ENCODE peak calls at places on chromosome 12, in five cellular contexts. H is HCT116, P is HepG2, E is K562, Y is GM12878. L is an unnamed sample.

GRCh38 chr12:88325828-88326214 is 183.7 kb downstream of the TMTC3 start:
- DNase-seq in H (no peak), P (no peak), E (no peak), Y (no peak), L (no peak)

GRCh38 chr12:117309276-117309885 is 52.0 kb downstream of the NOS1 start:
- DNase-seq in Y (no peak), H (no peak), P (no peak), E (peak; percentile 15), L (no peak)

GRCh38 chr12:78917513-78917912 is 52.9 kb downstream of the SYT1 start:
- DNase-seq in H (no peak), Y (no peak), P (no peak), E (no peak), L (no peak)

GRCh38 chr12:99985631-99986030 is 895 bp upstream of the ANKS1B start:
- DNase-seq in Y (no peak), P (no peak), H (no peak), E (no peak), L (no peak)

GRCh38 chr12:48542300-48542928 is 17.0 kb downstream of the OR8S1 start:
- DNase-seq in P (peak; percentile 27), E (peak; percentile 74), H (peak; percentile 23), Y (no peak), L (no peak)

GRCh38 chr12:68609955-68610434 is 704 bp upstream of the RAP1B start:
- DNase-seq in Y (no peak), H (no peak), P (no peak), E (peak; percentile 64), L (peak; percentile 13)

GRCh38 chr12:49777341-49777740 is 36.0 kb downstream of the TMBIM6 start:
- DNase-seq in H (no peak), P (no peak), E (no peak), Y (no peak), L (no peak)

GRCh38 chr12:9325513-9325912 is 117.3 kb upstream of the PZP start:
- DNase-seq in Y (no peak), E (no peak), H (no peak), P (no peak), L (no peak)

GRCh38 chr12:32893008-32893407 is 3.6 kb downstream of the PKP2 start:
- DNase-seq in Y (no peak), H (no peak), E (no peak), P (peak; percentile 39), L (no peak)

GRCh38 chr12:18294889-18295288 is 33.6 kb downstream of the PIK3C2G start:
- DNase-seq in Y (no peak), P (no peak), E (no peak), H (no peak), L (no peak)

GRCh38 chr12:104925501-104925900 is 32.6 kb downstream of the SLC41A2 start:
- DNase-seq in E (no peak), H (no peak), Y (no peak), P (no peak), L (no peak)

GRCh38 chr12:67927815-67928214 is 61.4 kb upstream of the IFNG-AS1 start:
- DNase-seq in P (no peak), E (no peak), H (no peak), Y (no peak), L (no peak)

GRCh38 chr12:21169878-21170472 is 39.0 kb downstream of the SLCO1B1 start:
- DNase-seq in E (peak; percentile 43), H (peak; percentile 37), P (peak; percentile 37), Y (no peak), L (peak; percentile 33)

GRCh38 chr12:175250-175649 is 38.7 kb downstream of the SLC6A12 start:
- DNase-seq in H (no peak), E (no peak), P (no peak), Y (no peak), L (peak; percentile 80)

DNA sequence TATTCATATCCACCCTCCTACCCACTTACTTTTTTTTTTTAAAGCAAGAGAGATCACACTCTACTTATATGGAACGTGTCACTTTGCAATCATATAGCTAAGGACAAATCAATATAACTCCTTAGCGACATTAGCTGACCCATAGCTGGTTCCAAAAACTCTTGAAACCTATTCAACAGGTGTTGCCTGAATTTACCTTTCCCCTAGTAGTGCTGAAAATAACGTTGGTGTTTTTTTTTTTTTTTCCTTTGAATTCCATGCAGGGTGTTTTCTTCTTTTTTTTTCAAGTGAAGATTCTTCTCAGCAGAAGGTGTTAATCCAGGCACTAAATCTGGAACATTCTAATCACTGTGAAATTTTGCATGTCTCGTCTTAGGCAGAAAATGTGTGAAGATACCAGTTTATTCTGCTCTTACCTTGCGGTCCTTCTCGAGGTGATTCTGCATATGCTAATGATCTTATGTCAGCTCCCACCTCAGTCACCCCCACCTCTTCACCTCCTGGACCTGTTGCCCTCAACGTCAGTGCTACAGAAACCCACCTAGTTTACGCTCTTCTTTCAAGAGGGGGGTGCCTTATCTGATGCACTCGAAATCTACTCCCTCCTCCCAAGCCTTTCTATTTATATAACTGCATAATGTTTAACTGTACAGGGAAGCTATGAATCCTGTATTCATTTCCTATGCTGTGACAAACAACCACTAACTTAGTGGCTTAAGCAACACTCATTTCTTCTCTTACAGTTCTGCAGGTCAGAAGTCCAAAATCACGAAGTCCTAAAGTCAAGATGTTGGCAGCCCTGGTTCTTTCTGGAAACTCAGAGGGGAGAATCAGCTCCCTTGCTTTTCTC is 7.2 kb upstream of the VPS37B start:
- DNase-seq in H (no peak), E (no peak), P (no peak), Y (no peak), L (no peak)
- TF ChIP-seq ZBTB33 in H (no peak), E (no peak), P (no peak), Y (no peak), L (no peak)

DNA sequence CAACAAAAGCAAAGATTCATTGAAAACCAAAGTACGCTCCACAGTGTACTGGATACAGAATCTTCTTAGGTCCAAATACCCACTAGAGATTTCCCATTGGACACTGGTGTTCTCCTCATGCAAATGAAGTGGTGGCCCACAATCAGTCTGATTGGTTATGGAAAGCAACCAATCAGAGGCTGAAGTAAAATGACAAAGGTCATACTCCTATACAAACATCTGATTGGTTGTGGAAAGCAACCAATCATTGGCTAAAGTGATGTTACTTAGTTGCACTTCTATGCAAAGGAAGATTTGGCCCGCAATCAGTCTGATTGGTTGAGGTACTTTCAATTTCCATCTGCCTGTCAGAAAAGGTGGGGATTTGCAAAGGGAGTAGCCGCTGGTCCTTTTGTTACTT is 1.3 kb upstream of the WASHC3 start:
- DNase-seq in H (peak; percentile 47), Y (no peak), E (peak; percentile 54), P (peak; percentile 35), L (no peak)
- TF ChIP-seq ZBTB33 in H (no peak), Y (no peak), E (no peak), P (no peak), L (no peak)

GRCh38 chr12:121754836-121755235 is 38.7 kb downstream of the RHOF start:
- DNase-seq in H (no peak), P (no peak), E (no peak), Y (no peak), L (no peak)

GRCh38 chr12:121751716-121752351 is 39.3 kb downstream of the TMEM120B start:
- DNase-seq in Y (no peak), H (no peak), E (no peak), P (no peak), L (no peak)

GRCh38 chr12:121751034-121751433 is 38.5 kb downstream of the TMEM120B start:
- DNase-seq in E (no peak), H (no peak), Y (no peak), P (no peak), L (no peak)

GRCh38 chr12:121755591-121755990 is 37.9 kb downstream of the RHOF start:
- DNase-seq in H (no peak), Y (no peak), P (no peak), E (no peak), L (no peak)

DNA sequence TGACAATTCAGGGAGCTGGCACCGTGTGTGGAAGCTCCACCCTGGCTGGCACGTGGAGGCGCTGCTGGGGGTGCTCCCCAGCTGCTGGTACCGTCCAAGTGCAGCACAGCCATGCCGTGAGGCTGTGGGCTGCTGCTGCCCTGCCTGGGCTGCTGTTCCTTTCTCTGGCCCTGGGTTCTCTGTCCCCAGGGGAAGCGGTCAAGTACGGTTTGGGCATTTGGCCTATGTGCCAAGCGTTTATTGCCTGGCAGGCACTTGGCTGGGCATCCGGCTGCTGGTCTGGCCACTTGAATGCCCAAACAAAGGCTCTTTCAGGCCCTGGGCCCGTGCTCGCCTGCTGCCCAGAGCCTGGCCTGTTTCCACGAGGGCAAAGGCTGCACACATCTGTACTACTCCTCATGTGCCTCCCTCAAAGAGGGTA is 39.6 kb downstream of the RHOF start:
- DNase-seq in H (no peak), E (no peak), P (no peak), Y (no peak), L (no peak)
- TF ChIP-seq ZBTB33 in H (no peak), E (no peak), P (no peak), Y (no peak), L (no peak)

GRCh38 chr12:106915635-106916026 is 40.1 kb upstream of the TMEM263 start:
- DNase-seq in H (no peak), E (no peak), Y (no peak), P (no peak), L (no peak)

GRCh38 chr12:106919910-106920544 is 35.7 kb upstream of the TMEM263 start:
- DNase-seq in P (peak; percentile 28), H (peak; percentile 34), E (peak; percentile 61), Y (no peak), L (peak; percentile 54)

GRCh38 chr12:106914796-106915634 is 40.7 kb upstream of the TMEM263 start:
- DNase-seq in Y (peak; percentile 36), P (no peak), E (no peak), H (no peak), L (no peak)

GRCh38 chr12:106918746-106919145 is 37.0 kb upstream of the TMEM263 start:
- DNase-seq in P (peak; percentile 30), Y (no peak), H (peak; percentile 6), E (peak; percentile 44), L (peak; percentile 59)

GRCh38 chr12:106917503-106917902 is 38.2 kb upstream of the TMEM263 start:
- DNase-seq in E (no peak), Y (no peak), H (no peak), P (no peak), L (no peak)
- TF ChIP-seq ZBTB33 in E (no peak), Y (no peak), H (no peak), P (no peak), L (no peak)

DNA sequence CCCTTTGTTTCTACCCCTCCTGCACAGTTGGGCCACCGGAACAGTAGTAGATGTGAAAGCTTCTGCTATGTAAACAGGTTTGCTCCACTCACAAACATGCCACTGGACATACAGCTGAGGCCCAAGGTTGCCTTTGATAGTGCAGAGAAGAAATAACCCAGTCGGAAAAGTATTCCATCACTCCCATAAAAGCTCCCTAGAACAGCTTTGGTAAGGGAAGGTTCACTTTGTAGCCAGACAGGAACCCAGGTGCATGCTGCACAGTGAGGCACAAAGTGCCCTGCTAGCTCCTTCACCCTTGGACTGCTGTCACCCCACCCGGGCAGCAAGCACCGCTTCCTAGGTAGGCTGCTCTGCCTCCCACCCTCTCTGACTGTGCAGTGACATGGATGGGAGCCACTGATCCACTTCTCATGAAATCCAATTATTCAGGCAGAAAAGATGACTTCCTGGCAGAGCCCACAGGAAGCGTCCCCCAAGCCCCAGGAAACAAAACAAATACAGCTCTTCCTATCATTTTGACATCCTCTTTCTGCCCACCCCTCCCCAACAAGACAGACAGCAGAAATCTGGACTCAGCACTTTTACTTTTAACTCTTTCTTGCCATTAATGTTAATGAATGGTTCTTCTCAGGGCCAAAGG is 100.2 kb downstream of the SRGAP1 start:
- DNase-seq in Y (no peak), E (no peak), H (no peak), P (peak; percentile 83), L (peak; percentile 44)
- TF ChIP-seq ZBTB33 in Y (no peak), E (no peak), H (no peak), P (no peak), L (no peak)

GRCh38 chr12:47085815-47086252 is 6.1 kb upstream of the AMIGO2 start:
- DNase-seq in Y (no peak), H (no peak), P (peak; percentile 41), E (peak; percentile 78), L (no peak)
- TF ChIP-seq ZBTB33 in Y (no peak), H (no peak), P (no peak), E (no peak), L (no peak)

L was measured in SK-N-SH.